ENCODE peak calls at places on chromosomes 3 and 15, in four cellular contexts. Y is HepG2, L is endothelial cell of umbilical vein, T is astrocyte. P is an unnamed sample.
A peak's percentile ranks its signal among the peaks of the same experiment; 100 is the strongest.

GRCh38 chr3:41653575-41654239 is 308.2 kb downstream of the ULK4 start:
- DNase-seq in Y (no peak), L (peak; percentile 12), T (no peak), P (no peak)

GRCh38 chr3:194957743-194958240 is 272.1 kb downstream of the FAM43A start:
- DNase-seq in Y (no peak), L (no peak), T (no peak), P (no peak)

GRCh38 chr3:98848108-98848507 is 53.4 kb downstream of the DCBLD2 start:
- DNase-seq in Y (no peak), L (no peak), T (no peak), P (no peak)

GRCh38 chr3:113736548-113737089 is 9.4 kb downstream of the NAA50 start:
- DNase-seq in Y (peak; percentile 60), L (peak; percentile 79), T (peak; percentile 35), P (peak; percentile 85)

GRCh38 chr15:55917881-55918296 is 75.5 kb downstream of the NEDD4 start:
- DNase-seq in Y (peak; percentile 58), L (peak; percentile 92), T (peak; percentile 84), P (peak; percentile 89)

GRCh38 chr3:122929576-122930365 is 97.8 kb downstream of the SEMA5B start:
- DNase-seq in Y (no peak), L (no peak), T (no peak), P (no peak)

GRCh38 chr3:128068156-128068620 is 16.0 kb downstream of the SEC61A1 start:
- DNase-seq in Y (peak; percentile 57), L (peak; percentile 54), T (no peak), P (peak; percentile 55)

GRCh38 chr15:36004891-36005508 is 459.0 kb upstream of the DPH6 start:
- DNase-seq in Y (no peak), L (peak; percentile 87), T (no peak), P (no peak)

GRCh38 chr3:52843881-52844280 is 9.1 kb upstream of the MUSTN1 start:
- DNase-seq in Y (no peak), L (no peak), T (no peak), P (no peak)

GRCh38 chr15:76916369-76916768 is 11.2 kb upstream of the SCAPER start:
- DNase-seq in Y (no peak), L (no peak), T (no peak), P (no peak)

GRCh38 chr3:52068055-52068704 is 11.8 kb upstream of the DUSP7 start:
- DNase-seq in Y (no peak), L (no peak), T (no peak), P (no peak)

GRCh38 chr15:74906193-74906449 is 530 bp downstream of the FAM219B start:
- DNase-seq in Y (no peak), L (peak; percentile 54), T (no peak), P (no peak)

GRCh38 chr3:179186426-179186825 is 38.3 kb downstream of the PIK3CA start:
- DNase-seq in Y (no peak), L (no peak), T (peak; percentile 38), P (no peak)

GRCh38 chr15:75138016-75138999 is 63.4 kb upstream of the C15orf39 start:
- DNase-seq in Y (no peak), L (no peak), T (no peak), P (no peak)

GRCh38 chr3:156792114-156792513 is 34.0 kb upstream of the LEKR1 start:
- DNase-seq in Y (no peak), L (no peak), T (no peak), P (no peak)

GRCh38 chr3:100090669-100091005 is 23.7 kb downstream of the FILIP1L start:
- DNase-seq in Y (no peak), L (no peak), T (no peak), P (no peak)

GRCh38 chr3:186882881-186883685 is 40.6 kb downstream of the ADIPOQ start:
- DNase-seq in Y (peak; percentile 65), L (peak; percentile 78), T (peak; percentile 80), P (peak; percentile 88)

GRCh38 chr3:173911446-173911845 is 513.9 kb downstream of the NLGN1 start:
- DNase-seq in Y (no peak), L (no peak), T (peak; percentile 42), P (no peak)

GRCh38 chr3:48687220-48687678 is 1.5 kb upstream of the NCKIPSD start:
- DNase-seq in Y (no peak), L (no peak), T (no peak), P (no peak)

GRCh38 chr15:78551902-78552301 is 11.7 kb downstream of the PSMA4 start:
- DNase-seq in Y (no peak), L (no peak), T (no peak), P (no peak)

GRCh38 chr3:183779896-183780450 is 45.4 kb downstream of the MAP6D1 start:
- DNase-seq in Y (no peak), L (no peak), T (peak; percentile 20), P (no peak)

GRCh38 chr15:82625136-82625535 is 22.0 kb downstream of the CPEB1 start:
- DNase-seq in Y (no peak), L (no peak), T (peak; percentile 52), P (no peak)

GRCh38 chr3:5769825-5770224 is 582.3 kb downstream of the EDEM1 start:
- DNase-seq in Y (no peak), L (no peak), T (no peak), P (no peak)

GRCh38 chr3:66265627-66266026 is 44.8 kb downstream of the SLC25A26 start:
- DNase-seq in Y (no peak), L (no peak), T (no peak), P (no peak)

GRCh38 chr15:64356443-64357040 is 569 bp upstream of the CSNK1G1 start:
- DNase-seq in Y (peak; percentile 73), L (no peak), T (peak; percentile 81), P (peak; percentile 61)

GRCh38 chr3:55698826-55699225 is 211.7 kb upstream of the WNT5A start:
- DNase-seq in Y (no peak), L (no peak), T (peak; percentile 72), P (no peak)

GRCh38 chr3:16343101-16343500 is 78.1 kb downstream of the OXNAD1 start:
- DNase-seq in Y (no peak), L (no peak), T (no peak), P (no peak)

GRCh38 chr3:105866656-105867653 is 1.9 kb downstream of the CBLB start:
- DNase-seq in Y (peak; percentile 72), L (peak; percentile 89), T (peak; percentile 56), P (peak; percentile 59)

GRCh38 chr15:33810806-33811205 is 157.5 kb upstream of the CHRM5 start:
- DNase-seq in Y (no peak), L (no peak), T (no peak), P (no peak)

GRCh38 chr15:33807665-33808064 is 160.6 kb upstream of the CHRM5 start:
- DNase-seq in Y (no peak), L (no peak), T (no peak), P (no peak)

GRCh38 chr15:33810083-33810595 is 158.2 kb upstream of the CHRM5 start:
- DNase-seq in Y (no peak), L (no peak), T (no peak), P (no peak)

DNA sequence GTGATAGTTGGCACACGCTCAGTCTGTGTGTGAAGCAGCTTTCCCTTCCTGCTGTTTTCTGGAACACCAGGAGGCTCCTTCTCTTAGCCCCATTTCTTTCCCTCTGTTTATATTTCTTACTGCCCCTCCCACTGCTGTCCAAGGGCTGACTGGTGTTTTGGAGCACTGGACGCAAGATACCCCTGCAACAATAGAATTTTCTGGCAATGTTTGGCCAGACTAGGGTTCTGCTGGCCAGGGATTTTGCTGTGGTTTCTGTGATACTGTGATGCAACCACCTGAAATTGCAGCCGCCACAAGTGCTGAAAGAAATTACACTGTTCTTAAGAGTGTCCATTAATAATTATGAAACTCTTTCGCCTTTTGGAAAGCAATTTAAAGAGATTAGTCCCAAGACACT is 159.6 kb upstream of the CHRM5 start:
- DNase-seq in Y (no peak), L (no peak), T (no peak), P (no peak)
- H3K9ac ChIP-seq in Y (no peak overlapping the region), L (no peak overlapping the region), T (no peak overlapping the region), P (no peak overlapping the region)

GRCh38 chr15:40080104-40080503 is 28.6 kb downstream of the BMF start:
- DNase-seq in Y (no peak), L (peak; percentile 17), T (no peak), P (no peak)
- H3K27ac ChIP-seq in Y (peak overlapping the region; percentile 95), L (no peak overlapping the region), T (no peak overlapping the region), P (no peak overlapping the region)

DNA sequence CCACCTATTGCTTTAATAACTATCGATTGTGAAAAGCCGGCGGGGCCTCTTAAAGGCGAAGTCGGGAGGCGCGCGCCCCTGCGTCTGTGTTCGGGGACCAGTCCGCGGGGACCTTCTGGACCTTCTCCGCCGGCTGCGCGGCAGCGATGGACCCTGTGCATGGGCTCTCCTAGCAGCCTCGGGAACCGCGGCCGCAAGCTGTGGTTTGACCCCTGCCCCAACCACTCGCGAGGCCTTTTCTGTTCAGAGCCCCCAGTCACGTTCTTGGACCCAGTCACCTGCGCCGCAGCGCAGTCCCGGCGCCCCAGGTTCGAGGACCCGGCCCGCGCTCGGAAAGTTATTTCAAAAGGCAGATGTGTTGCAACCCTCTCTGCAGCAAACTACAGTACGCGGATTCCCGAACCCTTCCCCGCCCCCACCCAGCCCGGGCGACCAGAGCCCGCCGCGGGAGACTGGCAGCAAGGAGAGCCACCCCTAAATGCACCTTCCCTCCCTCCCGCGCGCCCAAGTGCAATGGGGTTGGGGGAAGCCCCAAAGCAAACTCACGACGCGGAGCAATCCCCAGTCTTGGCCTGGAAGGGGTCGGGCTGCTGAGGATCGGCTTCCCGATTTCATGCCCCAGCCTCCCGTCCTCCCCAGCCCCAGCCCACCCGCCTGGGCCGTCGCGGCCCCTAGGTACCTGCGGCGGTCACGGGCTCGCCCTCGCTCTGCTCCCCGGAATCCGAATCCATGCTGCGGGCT is 671 bp downstream of the TNFAIP8L3 start:
- DNase-seq in Y (peak; percentile 40), L (peak; percentile 59), T (no peak), P (no peak)
- TF ChIP-seq EZH2 in Y (no peak), L (no peak), T (peak; percentile 89), P (no peak)

GRCh38 chr3:45640724-45641361 is 46.3 kb downstream of the LIMD1 start:
- DNase-seq in Y (no peak), L (no peak), T (no peak), P (peak; percentile 44)
- H3K9ac ChIP-seq in Y (no peak overlapping the region), L (no peak overlapping the region), T (no peak overlapping the region), P (peak overlapping the region; percentile 2)

GRCh38 chr3:29758108-29759020 is 477.5 kb downstream of the RBMS3 start:
- DNase-seq in Y (no peak), L (peak; percentile 88), T (peak; percentile 92), P (peak; percentile 24)

GRCh38 chr3:29757054-29757777 is 476.3 kb downstream of the RBMS3 start:
- DNase-seq in Y (no peak), L (peak; percentile 77), T (peak; percentile 74), P (peak; percentile 48)

GRCh38 chr3:29755416-29755815 is 474.5 kb downstream of the RBMS3 start:
- DNase-seq in Y (no peak), L (no peak), T (no peak), P (no peak)

GRCh38 chr3:29759443-29760033 is 478.7 kb downstream of the RBMS3 start:
- DNase-seq in Y (no peak), L (peak; percentile 53), T (peak; percentile 47), P (peak; percentile 32)

GRCh38 chr3:29759021-29759359 is 478.1 kb downstream of the RBMS3 start:
- DNase-seq in Y (no peak), L (no peak), T (no peak), P (no peak)
- H3K27ac ChIP-seq in Y (no peak overlapping the region), L (peak overlapping the region; percentile 98), T (peak overlapping the region; percentile 72), P (no peak overlapping the region)